ENCODE peak calls at places on chromosomes 4 and X, in five cellular contexts. U is T-cell, A is cardiac septum, D is ELF-1, W is cardiac fibroblast. J is an unnamed sample.

GRCh38 chrX:1529756-1530155 is 7.2 kb downstream of the P2RY8 start:
- DNase-seq in U (no peak), A (no peak), D (no peak), W (no peak), J (no peak)

GRCh38 chr4:54050214-54050904 is 14.0 kb downstream of the CHIC2 start:
- DNase-seq in U (no peak), A (no peak), D (no peak), W (peak), J (no peak)

GRCh38 chrX:27548624-27549023 is 41.5 kb upstream of the DCAF8L2 start:
- DNase-seq in U (no peak), A (no peak), D (no peak), W (no peak), J (no peak)

GRCh38 chr4:48031802-48032525 is 15.4 kb downstream of the NIPAL1 start:
- DNase-seq in U (no peak), A (no peak), D (no peak), W (no peak), J (peak)

GRCh38 chr4:128803783-128804182 is 5.7 kb upstream of the JADE1 start:
- DNase-seq in U (no peak), A (no peak), D (no peak), W (no peak), J (no peak)

GRCh38 chr4:3344596-3344995 is 51.8 kb downstream of the RGS12 start:
- DNase-seq in U (no peak), A (no peak), D (no peak), W (no peak), J (peak)

GRCh38 chr4:179626687-179627086 is 2184.4 kb upstream of the AGA start:
- DNase-seq in U (no peak), A (no peak), D (peak), W (no peak), J (no peak)

GRCh38 chr4:15729910-15730533 is 27.2 kb downstream of the BST1 start:
- DNase-seq in U (peak), A (no peak), D (peak), W (peak), J (peak)

GRCh38 chrX:130139474-130140201 is 26.0 kb downstream of the AIFM1 start:
- DNase-seq in U (no peak), A (no peak), D (peak), W (no peak), J (no peak)

GRCh38 chr4:151561551-151562256 is 152.7 kb downstream of the FHIP1A start:
- DNase-seq in U (no peak), A (no peak), D (no peak), W (no peak), J (no peak)

GRCh38 chr4:5622596-5622995 is 85.8 kb downstream of the EVC2 start:
- DNase-seq in U (no peak), A (no peak), D (no peak), W (no peak), J (no peak)

GRCh38 chrX:80721186-80721585 is 88.5 kb downstream of the BRWD3 start:
- DNase-seq in U (no peak), A (no peak), D (no peak), W (no peak), J (no peak)

GRCh38 chrX:150766351-150767044 is 73.3 kb downstream of the MTMR1 start:
- DNase-seq in U (no peak), A (no peak), D (peak), W (no peak), J (no peak)

GRCh38 chrX:93468075-93468474 is 205.3 kb downstream of the NAP1L3 start:
- DNase-seq in U (no peak), A (no peak), D (peak), W (no peak), J (no peak)

GRCh38 chr4:133484287-133484686 is 335.2 kb downstream of the PCDH10 start:
- DNase-seq in U (no peak), A (no peak), D (no peak), W (no peak), J (no peak)

GRCh38 chrX:145729635-145730034 is 88.0 kb upstream of the SLITRK2 start:
- DNase-seq in U (no peak), A (no peak), D (no peak), W (peak), J (no peak)

GRCh38 chr4:147057631-147057980 is 111.9 kb upstream of the TTC29 start:
- DNase-seq in U (no peak), A (no peak), D (no peak), W (peak), J (no peak)

GRCh38 chrX:115226929-115227328 is 7.0 kb downstream of the LRCH2 start:
- DNase-seq in U (no peak), A (no peak), D (peak), W (peak), J (no peak)

GRCh38 chr4:14254806-14255445 is 627.4 kb upstream of the BOD1L1 start:
- DNase-seq in U (no peak), A (no peak), D (no peak), W (no peak), J (no peak)

GRCh38 chr4:113849771-113850170 is 88.2 kb upstream of the CAMK2D start:
- DNase-seq in U (no peak), A (no peak), D (no peak), W (peak), J (peak)

GRCh38 chrX:17674611-17675010 is 62.7 kb upstream of the SCML1 start:
- DNase-seq in U (no peak), A (no peak), D (no peak), W (no peak), J (no peak)

GRCh38 chr4:10026485-10026884 is 5.2 kb upstream of the SLC2A9 start:
- DNase-seq in U (no peak), A (no peak), D (no peak), W (no peak), J (no peak)

GRCh38 chr4:3862640-3863420 is 96.6 kb downstream of the ADRA2C start:
- DNase-seq in U (no peak), A (no peak), D (peak), W (no peak), J (peak)

GRCh38 chr4:16079046-16079445 is 4.8 kb downstream of the PROM1 start:
- DNase-seq in U (no peak), A (no peak), D (peak), W (peak), J (no peak)

GRCh38 chr4:43855283-43855682 is 593.3 kb downstream of the KCTD8 start:
- DNase-seq in U (no peak), A (no peak), D (no peak), W (no peak), J (no peak)

GRCh38 chrX:154748712-154749339 is 2.1 kb downstream of the GAB3 start:
- DNase-seq in U (peak), A (no peak), D (peak), W (peak), J (peak)

GRCh38 chr4:136438645-136439044 is 1093.6 kb downstream of the PCDH18 start:
- DNase-seq in U (no peak), A (no peak), D (no peak), W (no peak), J (no peak)

GRCh38 chr4:8905773-8906667 is 34.4 kb upstream of the HMX1 start:
- DNase-seq in U (no peak), A (peak), D (no peak), W (no peak), J (no peak)

GRCh38 chr4:126777649-126778048 is 855.1 kb upstream of the INTU start:
- DNase-seq in U (no peak), A (no peak), D (no peak), W (peak), J (no peak)

GRCh38 chr4:1810765-1811164 is 17.7 kb downstream of the FGFR3 start:
- DNase-seq in U (no peak), A (no peak), D (no peak), W (no peak), J (no peak)

GRCh38 chrX:150680974-150681373 is 12.2 kb upstream of the MTMR1 start:
- DNase-seq in U (no peak), A (no peak), D (peak), W (peak), J (peak)

GRCh38 chrX:148020329-148020728 is 39.2 kb downstream of the FMR1NB start:
- DNase-seq in U (no peak), A (no peak), D (peak), W (no peak), J (no peak)

GRCh38 chrX:40154229-40154852 is 56.6 kb upstream of the BCOR start:
- DNase-seq in U (no peak), A (peak), D (peak), W (peak), J (peak)

GRCh38 chrX:71604141-71604540 is 14.2 kb downstream of the CXCR3 start:
- DNase-seq in U (no peak), A (peak), D (no peak), W (peak), J (no peak)

GRCh38 chr4:80454040-80454439 is 118.5 kb downstream of the CFAP299 start:
- DNase-seq in U (no peak), A (no peak), D (no peak), W (peak), J (no peak)

GRCh38 chrX:66638591-66639500 is at the start of gene EDA2R:
- DNase-seq in U (no peak), A (no peak), D (peak), W (peak), J (peak)